ENCODE peak calls at places on chromosomes 2 and 18, in ten cellular contexts. A is body of pancreas; B is A549; L is cardiac muscle cell; R is choroid plexus epithelial cell; Z is PC-9; J is cardiac fibroblast; Q is dorsolateral prefrontal cortex; P is CD8-positive, alpha-beta memory T cell; U is stomach. S is an unnamed sample.

GRCh38 chr2:220276736-220277444 is 649.5 kb downstream of the SLC4A3 start:
- DNase-seq in A (no peak), Z (no peak), P (no peak), L (peak), U (no peak), B (no peak), R (peak), J (peak), Q (no peak), S (no peak)

GRCh38 chr2:140440815-140441214 is 1660.6 kb upstream of the NXPH2 start:
- DNase-seq in B (no peak), L (no peak), A (no peak), R (no peak), J (no peak), Z (no peak), Q (no peak), U (no peak), P (no peak), S (peak)

GRCh38 chr2:193793914-193794313 is 1599.2 kb upstream of the TMEFF2 start:
- DNase-seq in Q (no peak), B (no peak), Z (no peak), P (no peak), L (peak), A (no peak), J (peak), R (peak), U (no peak), S (no peak)

GRCh38 chr2:226336283-226336682 is 463.3 kb downstream of the IRS1 start:
- DNase-seq in Z (no peak), R (no peak), J (no peak), A (no peak), L (no peak), P (no peak), B (no peak), Q (no peak), U (no peak), S (peak)

GRCh38 chr2:239852272-239852671 is 172.9 kb downstream of the NDUFA10 start:
- DNase-seq in J (no peak), Z (no peak), L (no peak), B (no peak), U (no peak), A (no peak), Q (no peak), P (no peak), R (no peak), S (no peak)

GRCh38 chr2:205700331-205701132 is 18.2 kb downstream of the NRP2 start:
- DNase-seq in J (peak), R (peak), P (no peak), Z (no peak), U (no peak), L (peak), A (no peak), Q (no peak), B (peak), S (no peak)

GRCh38 chr18:34947711-34948125 is 93.5 kb upstream of the MAPRE2 start:
- DNase-seq in P (no peak), U (no peak), B (peak), A (no peak), R (peak), Z (peak), J (peak), L (peak), Q (no peak), S (peak)

GRCh38 chr2:225998653-225999052 is 599.1 kb downstream of the NYAP2 start:
- DNase-seq in R (no peak), L (no peak), B (no peak), Q (no peak), J (no peak), Z (no peak), U (no peak), P (no peak), A (no peak), S (no peak)

GRCh38 chr2:114935031-114935430 is 492.6 kb downstream of the DPP10 start:
- DNase-seq in Z (no peak), U (no peak), L (no peak), B (no peak), P (no peak), R (no peak), Q (no peak), J (no peak), A (no peak), S (no peak)

GRCh38 chr18:45168883-45169585 is 446.2 kb upstream of the SLC14A2 start:
- DNase-seq in U (no peak), B (peak), L (peak), Q (no peak), R (peak), A (no peak), Z (peak), P (no peak), J (peak), S (no peak)

GRCh38 chr18:7601249-7601620 is 34.1 kb downstream of the PTPRM start:
- DNase-seq in Z (no peak), Q (no peak), L (peak), U (no peak), J (peak), R (peak), A (no peak), P (no peak), B (no peak), S (no peak)
- H3K4me3 ChIP-seq in Z (no peak), Q (no peak), L (no peak), U (no peak), J (no peak), R (no peak), A (no peak), P (no peak), B (no peak), S (no peak)

GRCh38 chr18:55588001-55588875 is at the start of gene TCF4:
- DNase-seq in Z (no peak), J (peak), L (peak), A (peak), B (peak), U (peak), P (peak), R (peak), Q (peak), S (peak)

GRCh38 chr18:55586841-55587240 is 1.2 kb downstream of the TCF4 start:
- DNase-seq in A (no peak), J (peak), Q (no peak), L (peak), Z (no peak), P (no peak), B (no peak), U (no peak), R (peak), S (no peak)

GRCh38 chr18:55585586-55586521 is 2.1 kb downstream of the TCF4 start:
- DNase-seq in A (no peak), B (no peak), P (no peak), U (no peak), J (peak), Q (no peak), Z (no peak), R (peak), L (peak), S (no peak)

GRCh38 chr18:55588876-55589595 is 1.0 kb upstream of the TCF4 start:
- DNase-seq in J (no peak), Q (no peak), B (peak), A (no peak), U (no peak), L (peak), P (no peak), Z (no peak), R (peak), S (no peak)

DNA sequence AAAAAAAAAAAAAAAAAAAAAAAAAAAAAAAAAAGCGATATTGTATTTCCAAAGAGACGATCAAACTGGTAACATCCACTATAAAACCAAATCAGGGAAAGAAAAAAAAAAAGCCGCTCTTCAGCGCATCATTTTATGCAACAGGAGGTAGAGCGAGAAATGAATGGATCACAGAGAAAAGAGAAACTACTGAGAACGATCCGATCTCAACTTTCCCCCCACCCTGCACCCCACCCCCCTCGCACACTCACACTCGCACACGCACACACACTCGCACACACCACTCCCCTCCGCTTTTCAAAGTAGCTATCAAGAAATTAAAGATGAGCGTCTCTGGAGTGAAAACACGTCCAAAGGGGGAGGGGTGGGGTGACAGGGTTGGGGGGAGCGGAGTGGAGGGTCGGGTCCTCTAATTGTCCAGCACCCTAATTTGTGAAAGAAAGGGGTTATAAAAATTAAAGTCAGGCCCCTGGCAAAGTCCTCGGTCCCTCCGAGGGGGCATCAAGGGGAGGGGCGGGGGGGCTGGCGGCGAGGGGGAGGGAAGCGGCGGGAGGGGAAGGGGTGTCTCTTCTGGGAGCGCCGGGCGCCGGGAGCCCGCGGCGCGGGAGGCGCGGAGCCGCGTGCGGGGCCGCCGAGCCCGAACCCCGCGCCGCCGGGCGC is 521 bp downstream of the TCF4 start:
- DNase-seq in U (no peak), P (no peak), B (no peak), L (peak), A (no peak), Z (no peak), R (peak), Q (no peak), J (peak), S (peak)
- H3K4me3 ChIP-seq in U (peak), P (no peak), B (peak), L (peak), A (peak), Z (peak), R (peak), Q (peak), J (peak), S (peak)

GRCh38 chr2:120587326-120587996 is 148.2 kb upstream of the GLI2 start:
- DNase-seq in U (no peak), B (no peak), Q (no peak), A (no peak), L (no peak), Z (no peak), P (no peak), R (no peak), J (no peak), S (no peak)

GRCh38 chr2:120590841-120591240 is 144.8 kb upstream of the GLI2 start:
- DNase-seq in R (no peak), P (no peak), A (no peak), J (no peak), U (no peak), B (no peak), L (no peak), Z (no peak), Q (no peak), S (no peak)

GRCh38 chr2:120589782-120590608 is 145.7 kb upstream of the GLI2 start:
- DNase-seq in U (no peak), B (peak), L (peak), Z (peak), P (no peak), A (no peak), J (peak), Q (no peak), R (peak), S (no peak)

GRCh38 chr2:120587997-120588336 is 147.7 kb upstream of the GLI2 start:
- DNase-seq in A (no peak), J (no peak), U (no peak), L (no peak), P (no peak), R (no peak), Q (no peak), Z (no peak), B (no peak), S (no peak)

GRCh38 chr2:120586507-120587283 is 149.0 kb upstream of the GLI2 start:
- DNase-seq in Q (no peak), Z (no peak), B (no peak), U (peak), R (no peak), L (peak), J (no peak), P (no peak), A (no peak), S (no peak)
- H3K4me3 ChIP-seq in Q (peak), Z (no peak), B (no peak), U (peak), R (peak), L (peak), J (no peak), P (no peak), A (no peak), S (no peak)

GRCh38 chr2:176103634-176104337 is 3.3 kb upstream of the HOXD11 start:
- DNase-seq in Z (no peak), Q (no peak), L (no peak), R (no peak), J (no peak), A (no peak), B (no peak), P (no peak), U (no peak), S (no peak)
- H3K4me3 ChIP-seq in Z (no peak), Q (no peak), L (no peak), R (no peak), J (no peak), A (no peak), B (peak), P (no peak), U (no peak), S (no peak)